ENCODE peak calls at places on chromosome 11, in six cellular contexts. One of them, this sample, is unnamed.

GRCh38 chr11:33867996-33868645 is 23.8 kb downstream of the LMO2 start:
- DNase-seq in H9: no peak
- DNase-seq in trophoblast cell: no peak
- DNase-seq in IMR-90: no peak
- DNase-seq in H1: no peak
- DNase-seq in neuronal stem cell: no peak
- DNase-seq in this sample: no peak

GRCh38 chr11:133833101-133833898 is 12.0 kb downstream of the SPATA19 start:
- DNase-seq in IMR-90: no peak
- DNase-seq in H1: no peak
- DNase-seq in trophoblast cell: peak
- DNase-seq in neuronal stem cell: no peak
- DNase-seq in H9: no peak
- DNase-seq in this sample: no peak

GRCh38 chr11:20243974-20244373 is 83.7 kb upstream of the DBX1 start:
- DNase-seq in trophoblast cell: peak
- DNase-seq in H1: no peak
- DNase-seq in IMR-90: no peak
- DNase-seq in H9: no peak
- DNase-seq in neuronal stem cell: no peak
- DNase-seq in this sample: no peak

GRCh38 chr11:7973011-7973410 is 7.8 kb upstream of the NLRP10 start:
- DNase-seq in H9: no peak
- DNase-seq in H1: no peak
- DNase-seq in trophoblast cell: peak
- DNase-seq in IMR-90: no peak
- DNase-seq in neuronal stem cell: no peak
- DNase-seq in this sample: no peak

GRCh38 chr11:73210916-73211667 is 7.0 kb upstream of the P2RY2 start:
- DNase-seq in trophoblast cell: no peak
- DNase-seq in neuronal stem cell: no peak
- DNase-seq in H9: no peak
- DNase-seq in H1: no peak
- DNase-seq in IMR-90: no peak
- DNase-seq in this sample: no peak

GRCh38 chr11:16352707-16353106 is 3.6 kb downstream of the SOX6 start:
- DNase-seq in IMR-90: no peak
- DNase-seq in neuronal stem cell: no peak
- DNase-seq in trophoblast cell: no peak
- DNase-seq in H1: no peak
- DNase-seq in H9: no peak
- DNase-seq in this sample: no peak

GRCh38 chr11:1759851-1760220 is 3.9 kb downstream of the CTSD start:
- DNase-seq in neuronal stem cell: no peak
- DNase-seq in IMR-90: no peak
- DNase-seq in trophoblast cell: no peak
- DNase-seq in H9: no peak
- DNase-seq in H1: no peak
- DNase-seq in this sample: no peak

GRCh38 chr11:120608760-120609211 is 97.2 kb downstream of the GRIK4 start:
- DNase-seq in neuronal stem cell: no peak
- DNase-seq in IMR-90: no peak
- DNase-seq in trophoblast cell: peak
- DNase-seq in H1: no peak
- DNase-seq in H9: peak
- DNase-seq in this sample: no peak

GRCh38 chr11:90242894-90243416 is 20.1 kb upstream of the CHORDC1 start:
- DNase-seq in H1: no peak
- DNase-seq in neuronal stem cell: no peak
- DNase-seq in H9: no peak
- DNase-seq in trophoblast cell: no peak
- DNase-seq in IMR-90: no peak
- DNase-seq in this sample: peak

GRCh38 chr11:10379871-10380568 is 75.0 kb upstream of the AMPD3 start:
- DNase-seq in H9: no peak
- DNase-seq in trophoblast cell: peak
- DNase-seq in neuronal stem cell: no peak
- DNase-seq in H1: no peak
- DNase-seq in IMR-90: peak
- DNase-seq in this sample: no peak

GRCh38 chr11:130865772-130866114 is 50.5 kb downstream of the SNX19 start:
- DNase-seq in neuronal stem cell: no peak
- DNase-seq in H9: no peak
- DNase-seq in H1: no peak
- DNase-seq in IMR-90: no peak
- DNase-seq in trophoblast cell: no peak
- DNase-seq in this sample: no peak

GRCh38 chr11:57762235-57762866 is 749 bp downstream of the CTNND1 start:
- DNase-seq in IMR-90: no peak
- DNase-seq in H9: no peak
- DNase-seq in H1: no peak
- DNase-seq in neuronal stem cell: no peak
- DNase-seq in trophoblast cell: peak
- DNase-seq in this sample: no peak

GRCh38 chr11:120235024-120235628 is 4.8 kb upstream of the POU2F3 start:
- DNase-seq in H1: peak
- DNase-seq in neuronal stem cell: peak
- DNase-seq in H9: peak
- DNase-seq in IMR-90: peak
- DNase-seq in trophoblast cell: peak
- DNase-seq in this sample: peak

GRCh38 chr11:87437844-87438223 is 400.1 kb downstream of the TMEM135 start:
- DNase-seq in H1: no peak
- DNase-seq in neuronal stem cell: no peak
- DNase-seq in IMR-90: peak
- DNase-seq in H9: no peak
- DNase-seq in trophoblast cell: peak
- DNase-seq in this sample: peak

GRCh38 chr11:110022548-110022947 is 70.6 kb upstream of the ZC3H12C start:
- DNase-seq in neuronal stem cell: no peak
- DNase-seq in IMR-90: peak
- DNase-seq in trophoblast cell: no peak
- DNase-seq in H1: no peak
- DNase-seq in H9: no peak
- DNase-seq in this sample: no peak

GRCh38 chr11:70358797-70359196 is 39.5 kb upstream of the CTTN start:
- DNase-seq in H1: no peak
- DNase-seq in neuronal stem cell: no peak
- DNase-seq in trophoblast cell: peak
- DNase-seq in IMR-90: no peak
- DNase-seq in H9: no peak
- DNase-seq in this sample: no peak

GRCh38 chr11:10514713-10515112 is 26.3 kb downstream of the RNF141 start:
- DNase-seq in IMR-90: peak
- DNase-seq in trophoblast cell: no peak
- DNase-seq in H9: no peak
- DNase-seq in H1: no peak
- DNase-seq in neuronal stem cell: no peak
- DNase-seq in this sample: no peak

GRCh38 chr11:1514349-1515061 is 27.9 kb upstream of the MOB2 start:
- DNase-seq in neuronal stem cell: no peak
- DNase-seq in trophoblast cell: no peak
- DNase-seq in IMR-90: no peak
- DNase-seq in H1: no peak
- DNase-seq in H9: no peak
- DNase-seq in this sample: no peak

GRCh38 chr11:12123799-12124198 is 13.4 kb downstream of the MICAL2 start:
- DNase-seq in H9: no peak
- DNase-seq in H1: no peak
- DNase-seq in IMR-90: peak
- DNase-seq in trophoblast cell: no peak
- DNase-seq in neuronal stem cell: no peak
- DNase-seq in this sample: no peak

GRCh38 chr11:18618341-18619025 is 15.7 kb downstream of the SPTY2D1 start:
- DNase-seq in H9: no peak
- DNase-seq in H1: no peak
- DNase-seq in trophoblast cell: no peak
- DNase-seq in neuronal stem cell: no peak
- DNase-seq in IMR-90: peak
- DNase-seq in this sample: no peak

GRCh38 chr11:10594407-10594806 is 25.9 kb upstream of the LYVE1 start:
- DNase-seq in neuronal stem cell: no peak
- DNase-seq in H1: no peak
- DNase-seq in trophoblast cell: peak
- DNase-seq in IMR-90: no peak
- DNase-seq in H9: no peak
- DNase-seq in this sample: no peak

GRCh38 chr11:77081381-77081851 is 14.6 kb downstream of the CAPN5 start:
- DNase-seq in trophoblast cell: no peak
- DNase-seq in neuronal stem cell: no peak
- DNase-seq in H9: no peak
- DNase-seq in H1: no peak
- DNase-seq in IMR-90: no peak
- DNase-seq in this sample: no peak

GRCh38 chr11:66852466-66853241 is 4.2 kb upstream of the LRFN4 start:
- DNase-seq in IMR-90: no peak
- DNase-seq in H9: no peak
- DNase-seq in trophoblast cell: no peak
- DNase-seq in neuronal stem cell: no peak
- DNase-seq in H1: no peak
- DNase-seq in this sample: no peak

GRCh38 chr11:80197155-80197554 is 756.3 kb upstream of the TENM4 start:
- DNase-seq in H9: no peak
- DNase-seq in trophoblast cell: no peak
- DNase-seq in neuronal stem cell: no peak
- DNase-seq in H1: no peak
- DNase-seq in IMR-90: no peak
- DNase-seq in this sample: no peak

DNA sequence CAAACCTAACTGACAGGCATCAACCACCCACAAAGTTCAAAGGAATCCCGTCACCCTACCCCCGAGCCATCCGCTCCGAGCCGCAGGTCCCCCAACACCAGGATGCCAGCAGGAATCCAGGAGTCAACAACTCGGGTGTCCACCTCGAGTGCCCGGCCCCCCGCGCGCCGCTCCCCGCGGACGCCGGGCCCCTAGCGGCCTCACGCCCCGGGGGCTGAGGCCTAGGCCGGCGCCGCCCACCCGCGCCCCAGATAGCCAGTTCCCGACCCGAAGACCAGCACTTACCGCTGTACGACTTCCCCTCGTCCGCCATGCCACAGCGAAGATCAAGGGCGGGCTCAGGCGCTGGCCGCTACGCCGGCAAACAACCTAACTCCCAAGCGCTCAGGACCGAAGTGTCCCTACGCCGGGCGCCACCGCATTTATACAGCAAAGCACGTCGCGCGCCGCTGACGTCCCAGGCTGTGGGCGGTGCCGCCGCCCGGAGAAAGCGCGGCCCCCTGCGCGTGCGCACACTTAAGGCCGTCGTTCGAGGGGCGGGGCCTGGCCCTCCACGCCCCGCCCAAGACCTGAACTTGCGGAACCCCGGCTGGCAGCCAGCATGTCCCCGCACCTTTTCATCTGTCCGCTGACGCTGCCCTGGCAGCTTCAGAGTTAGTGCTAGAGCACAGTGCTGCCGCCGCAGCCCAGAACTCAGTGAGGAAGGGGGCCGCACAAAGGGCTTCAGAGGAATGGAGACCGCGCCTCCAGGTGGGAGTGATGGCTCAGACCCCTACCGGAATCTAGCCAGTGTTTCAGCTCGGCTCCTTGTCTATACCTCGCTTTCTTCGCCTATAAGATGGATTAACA is at the start of gene NXF1:
- DNase-seq in trophoblast cell: peak
- DNase-seq in H1: peak
- DNase-seq in IMR-90: peak
- DNase-seq in neuronal stem cell: peak
- DNase-seq in H9: peak
- DNase-seq in this sample: peak
- H3K4ac ChIP-seq in trophoblast cell: peak
- H3K4ac ChIP-seq in H1: no peak
- H3K4ac ChIP-seq in IMR-90: peak
- H3K4ac ChIP-seq in neuronal stem cell: no peak
- H3K4ac ChIP-seq in H9: no peak
- H3K4ac ChIP-seq in this sample: no peak

GRCh38 chr11:46357483-46357936 is 10.2 kb downstream of the DGKZ start:
- DNase-seq in neuronal stem cell: no peak
- DNase-seq in trophoblast cell: no peak
- DNase-seq in H1: no peak
- DNase-seq in H9: no peak
- DNase-seq in IMR-90: no peak
- DNase-seq in this sample: peak
- H4K8ac ChIP-seq in neuronal stem cell: peak
- H4K8ac ChIP-seq in trophoblast cell: no peak
- H4K8ac ChIP-seq in H1: no peak
- H4K8ac ChIP-seq in H9: no peak
- H4K8ac ChIP-seq in IMR-90: no peak
- H4K8ac ChIP-seq in this sample: no peak

GRCh38 chr11:47646019-47646418 is 3.7 kb upstream of the MTCH2 start:
- DNase-seq in neuronal stem cell: no peak
- DNase-seq in H1: no peak
- DNase-seq in H9: no peak
- DNase-seq in trophoblast cell: no peak
- DNase-seq in IMR-90: no peak
- DNase-seq in this sample: no peak

GRCh38 chr11:47645500-47645899 is 3.1 kb upstream of the MTCH2 start:
- DNase-seq in IMR-90: no peak
- DNase-seq in trophoblast cell: no peak
- DNase-seq in H9: no peak
- DNase-seq in H1: no peak
- DNase-seq in neuronal stem cell: no peak
- DNase-seq in this sample: no peak

GRCh38 chr11:47641585-47642098 is 717 bp downstream of the MTCH2 start:
- DNase-seq in trophoblast cell: no peak
- DNase-seq in IMR-90: no peak
- DNase-seq in neuronal stem cell: no peak
- DNase-seq in H9: no peak
- DNase-seq in H1: no peak
- DNase-seq in this sample: peak

GRCh38 chr11:47642099-47642855 is at the start of gene MTCH2:
- DNase-seq in neuronal stem cell: peak
- DNase-seq in trophoblast cell: peak
- DNase-seq in H9: peak
- DNase-seq in H1: peak
- DNase-seq in IMR-90: peak
- DNase-seq in this sample: peak
- H3K4ac ChIP-seq in neuronal stem cell: no peak
- H3K4ac ChIP-seq in trophoblast cell: peak
- H3K4ac ChIP-seq in H9: no peak
- H3K4ac ChIP-seq in H1: peak
- H3K4ac ChIP-seq in IMR-90: peak
- H3K4ac ChIP-seq in this sample: peak

DNA sequence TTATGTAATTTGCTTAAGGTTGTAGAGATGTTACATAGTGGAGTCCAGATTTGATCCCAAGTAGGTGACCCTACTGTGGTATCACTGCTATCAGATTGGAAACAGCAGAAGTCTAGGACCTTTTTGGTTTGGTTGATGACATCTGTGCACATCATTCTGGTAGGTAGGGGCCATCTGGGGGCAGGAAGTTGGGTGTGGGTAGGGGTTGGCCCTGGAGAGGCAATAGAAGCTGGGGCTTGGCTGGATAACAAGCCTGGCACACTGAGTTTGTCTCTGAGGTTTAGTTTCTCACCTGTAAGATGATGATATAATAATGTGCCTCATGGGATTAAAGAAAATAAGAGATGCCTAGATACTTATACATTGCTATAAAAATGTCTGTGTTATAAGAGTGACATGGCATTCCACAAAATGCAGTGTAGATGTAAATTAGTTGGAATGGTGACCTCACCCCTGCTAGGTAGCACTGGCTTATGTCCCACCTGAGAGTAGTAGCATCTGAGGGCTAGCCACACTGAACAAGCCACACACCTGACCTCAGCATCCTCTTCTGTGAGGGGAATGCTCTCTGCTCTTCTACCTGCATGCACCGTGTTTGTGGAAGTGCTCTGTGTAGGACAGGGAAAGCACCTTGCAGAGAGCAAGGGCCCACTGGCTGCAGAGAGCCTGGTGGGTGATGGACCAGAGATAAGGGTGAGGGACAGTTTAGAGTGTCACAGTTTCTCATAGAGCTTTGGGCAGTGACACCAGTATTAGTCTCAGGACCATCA is 36.9 kb downstream of the PTPRJ start:
- DNase-seq in H1: no peak
- DNase-seq in neuronal stem cell: no peak
- DNase-seq in trophoblast cell: no peak
- DNase-seq in IMR-90: no peak
- DNase-seq in H9: no peak
- DNase-seq in this sample: no peak
- H4K8ac ChIP-seq in H1: no peak
- H4K8ac ChIP-seq in neuronal stem cell: no peak
- H4K8ac ChIP-seq in trophoblast cell: no peak
- H4K8ac ChIP-seq in IMR-90: no peak
- H4K8ac ChIP-seq in H9: no peak
- H4K8ac ChIP-seq in this sample: no peak

This sample was measured in mesendoderm.